ENCODE peak calls at places on chromosomes 16 and 17, in six cellular contexts. R is SK-N-MC, X is stomach, S is HCT116, E is prostate gland, F is upper lobe of left lung. K is an unnamed sample.
A peak's percentile ranks its signal among the peaks of the same experiment; 100 is the strongest.

GRCh38 chr17:42061641-42062487 is 11.5 kb upstream of the C17orf113 start:
- DNase-seq in R (no peak), S (no peak), E (no peak), F (no peak), X (no peak), K (no peak)

GRCh38 chr17:12600349-12600748 is 65.3 kb upstream of the MYOCD start:
- DNase-seq in F (no peak), R (no peak), E (no peak), S (no peak), X (no peak), K (no peak)

GRCh38 chr17:7704601-7705268 is at the start of gene EFNB3:
- DNase-seq in X (no peak), S (no peak), F (no peak), E (peak; percentile 28), R (no peak), K (no peak)

GRCh38 chr16:5678371-5678770 is 580.8 kb upstream of the EEF2KMT start:
- DNase-seq in E (no peak), R (no peak), F (no peak), S (no peak), X (no peak), K (no peak)

GRCh38 chr17:75808905-75809621 is 24.5 kb downstream of the UNK start:
- DNase-seq in X (peak; percentile 83), S (no peak), R (no peak), E (peak; percentile 24), F (no peak), K (peak; percentile 54)

GRCh38 chr17:79732804-79733691 is 2.3 kb downstream of the ENPP7 start:
- DNase-seq in S (no peak), R (no peak), X (peak; percentile 49), F (no peak), E (no peak), K (no peak)

GRCh38 chr17:60944751-60945150 is 267.1 kb downstream of the BCAS3 start:
- DNase-seq in E (no peak), X (no peak), R (no peak), S (no peak), F (no peak), K (no peak)

GRCh38 chr16:67910162-67910561 is 17.1 kb downstream of the PSKH1 start:
- DNase-seq in X (no peak), E (no peak), S (no peak), F (no peak), R (no peak), K (no peak)

GRCh38 chr17:31211352-31212012 is 85.6 kb downstream of the OMG start:
- DNase-seq in F (no peak), E (no peak), X (no peak), S (no peak), R (no peak), K (no peak)

GRCh38 chr16:24178496-24178895 is 77.6 kb upstream of the CACNG3 start:
- DNase-seq in S (no peak), R (no peak), E (no peak), F (no peak), X (no peak), K (no peak)

GRCh38 chr17:33082529-33083148 is 91.0 kb downstream of the SPACA3 start:
- DNase-seq in X (no peak), E (no peak), F (no peak), R (no peak), S (no peak), K (no peak)

GRCh38 chr17:82390015-82390859 is 18.7 kb downstream of the UTS2R start:
- DNase-seq in X (no peak), S (no peak), F (no peak), R (no peak), E (no peak), K (no peak)

GRCh38 chr17:79944821-79945391 is 90.8 kb downstream of the TBC1D16 start:
- DNase-seq in E (no peak), S (no peak), F (peak; percentile 20), R (no peak), X (no peak), K (no peak)

GRCh38 chr17:75619506-75620431 is 13.5 kb upstream of the SMIM5 start:
- DNase-seq in E (no peak), X (no peak), S (no peak), R (no peak), F (no peak), K (no peak)

GRCh38 chr17:39094607-39095308 is 56.7 kb downstream of the PLXDC1 start:
- DNase-seq in F (no peak), S (no peak), R (no peak), X (no peak), E (no peak), K (no peak)

DNA sequence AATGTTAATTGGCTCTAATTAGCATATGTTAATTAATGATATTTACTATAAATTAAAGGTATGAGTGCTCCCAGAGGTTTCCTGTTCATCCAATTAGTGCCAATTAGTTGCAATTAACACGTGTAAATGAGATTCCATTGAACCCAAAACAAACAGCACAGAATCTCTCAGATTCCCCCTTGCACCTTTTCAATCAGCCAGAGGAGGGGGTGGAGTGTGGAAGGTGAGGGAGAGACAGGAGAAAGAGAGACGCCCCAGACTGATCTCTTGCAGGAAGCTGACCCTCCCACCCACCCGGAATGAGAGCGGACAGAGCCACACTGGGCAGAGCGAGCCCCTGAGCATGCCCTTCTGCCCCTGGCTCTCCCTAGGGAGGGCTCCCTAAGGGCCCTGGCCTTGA is 24.1 kb upstream of the LHX1 start:
- DNase-seq in F (no peak), S (no peak), E (no peak), R (no peak), X (no peak), K (no peak)
- H3K9me3 ChIP-seq in F (no peaks in the 10 kb centered on the region), S (no peaks in the 10 kb centered on the region), E (no peaks in the 10 kb centered on the region), R (no peaks in the 10 kb centered on the region), X (no peaks in the 10 kb centered on the region), K (no peaks in the 10 kb centered on the region)

GRCh38 chr17:16943541-16944333 is 28.2 kb downstream of the TNFRSF13B start:
- DNase-seq in R (no peak), S (no peak), F (peak; percentile 12), X (peak; percentile 11), E (no peak), K (no peak)
- TF ChIP-seq POLR2AphosphoS5 in R (no peak), S (no peak), F (no peak), X (no peak), E (no peak), K (no peak)

DNA sequence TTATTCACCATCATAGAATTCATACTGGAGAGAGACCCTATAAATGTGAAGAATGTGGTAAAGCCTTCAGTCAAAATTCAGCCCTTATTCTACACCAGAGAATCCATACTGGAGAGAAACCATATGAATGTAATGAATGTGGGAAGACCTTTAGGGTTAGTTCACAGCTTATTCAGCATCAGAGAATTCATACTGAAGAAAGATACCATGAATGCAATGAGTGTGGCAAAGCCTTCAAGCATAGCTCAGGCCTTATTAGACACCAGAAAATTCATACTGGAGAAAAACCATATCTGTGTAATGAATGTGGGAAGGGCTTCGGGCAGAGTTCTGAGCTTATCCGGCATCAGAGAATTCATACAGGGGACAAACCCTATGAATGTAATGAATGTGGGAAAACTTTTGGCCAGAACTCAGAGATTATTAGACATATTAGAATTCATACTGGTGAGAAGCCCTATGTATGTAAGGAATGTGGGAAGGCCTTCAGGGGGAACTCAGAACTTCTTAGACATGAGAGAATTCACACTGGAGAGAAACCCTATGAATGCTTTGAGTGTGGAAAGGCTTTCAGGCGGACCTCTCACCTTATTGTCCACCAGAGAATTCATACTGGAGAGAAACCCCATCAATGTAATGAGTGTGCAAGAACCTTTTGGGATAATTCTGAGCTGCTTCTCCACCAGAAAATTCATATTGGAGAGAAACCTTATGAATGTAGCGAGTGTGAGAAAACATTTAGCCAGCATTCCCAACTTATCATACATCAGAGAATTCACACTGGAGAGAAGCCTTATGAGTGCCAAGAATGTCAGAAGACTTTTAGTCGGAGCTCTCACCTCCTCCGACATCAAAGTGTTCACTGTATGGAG is 14.1 kb downstream of the ZFP3 start:
- DNase-seq in S (no peak), E (no peak), R (no peak), X (no peak), F (no peak), K (no peak)
- H3K9me3 ChIP-seq in S (peaks cover 39% of the 10 kb centered on the region), E (no peaks in the 10 kb centered on the region), R (peaks cover 29% of the 10 kb centered on the region), X (peaks cover 97% of the 10 kb centered on the region), F (peaks cover 90% of the 10 kb centered on the region), K (peaks cover 98% of the 10 kb centered on the region)

GRCh38 chr16:3020604-3021448 is 658 bp downstream of the TNFRSF12A start:
- DNase-seq in R (no peak), S (peak; percentile 66), E (peak; percentile 73), X (peak; percentile 78), F (peak; percentile 91), K (peak; percentile 91)
- TF ChIP-seq POLR2AphosphoS5 in R (no peak), S (peak; percentile 29), E (peak; percentile 82), X (peak; percentile 13), F (peak; percentile 68), K (peak; percentile 68)

DNA sequence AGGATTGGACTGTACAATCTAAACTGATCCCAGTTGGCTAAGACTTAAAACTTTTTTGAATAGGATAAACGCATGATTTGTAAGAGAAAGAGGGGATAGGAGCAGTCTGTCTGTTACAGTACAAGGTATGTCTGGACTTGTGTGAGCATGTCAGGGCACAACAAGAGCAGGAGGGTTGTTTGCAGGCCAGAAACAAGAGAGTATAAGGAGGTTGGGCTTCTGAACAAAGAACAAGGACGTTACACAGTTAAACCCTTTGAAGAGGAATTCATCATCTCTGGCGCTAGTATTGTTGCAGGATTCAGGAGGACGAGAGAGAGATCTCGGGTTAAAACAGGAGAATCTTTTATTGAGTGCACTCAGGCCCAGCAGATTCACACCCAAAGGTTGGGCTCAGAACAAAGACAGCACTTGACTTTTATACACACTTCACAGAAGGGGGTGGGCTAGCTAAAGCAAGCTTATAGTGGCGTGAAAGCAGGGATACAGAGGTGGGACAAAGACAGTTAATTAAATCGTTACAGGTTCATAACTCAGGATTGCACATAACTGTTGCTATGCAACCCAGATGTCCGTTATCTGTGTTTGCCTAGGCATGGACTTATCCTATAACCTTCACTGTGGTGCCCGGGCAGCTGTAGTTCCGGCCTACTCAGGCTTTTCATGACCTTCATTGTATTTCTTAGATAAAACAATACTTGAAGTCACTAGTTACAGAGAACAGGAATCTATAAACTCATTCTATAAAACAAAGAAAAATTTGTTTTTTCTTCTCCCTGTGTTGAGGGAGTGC is 34.4 kb downstream of the SEC14L1 start:
- DNase-seq in R (no peak), E (no peak), S (no peak), F (no peak), X (peak; percentile 57), K (no peak)
- H3K9me3 ChIP-seq in R (peaks cover 20% of the 10 kb centered on the region), E (no peaks in the 10 kb centered on the region), S (peaks cover 26% of the 10 kb centered on the region), F (peaks cover 26% of the 10 kb centered on the region), X (peaks cover 9% of the 10 kb centered on the region), K (peaks cover 25% of the 10 kb centered on the region)

DNA sequence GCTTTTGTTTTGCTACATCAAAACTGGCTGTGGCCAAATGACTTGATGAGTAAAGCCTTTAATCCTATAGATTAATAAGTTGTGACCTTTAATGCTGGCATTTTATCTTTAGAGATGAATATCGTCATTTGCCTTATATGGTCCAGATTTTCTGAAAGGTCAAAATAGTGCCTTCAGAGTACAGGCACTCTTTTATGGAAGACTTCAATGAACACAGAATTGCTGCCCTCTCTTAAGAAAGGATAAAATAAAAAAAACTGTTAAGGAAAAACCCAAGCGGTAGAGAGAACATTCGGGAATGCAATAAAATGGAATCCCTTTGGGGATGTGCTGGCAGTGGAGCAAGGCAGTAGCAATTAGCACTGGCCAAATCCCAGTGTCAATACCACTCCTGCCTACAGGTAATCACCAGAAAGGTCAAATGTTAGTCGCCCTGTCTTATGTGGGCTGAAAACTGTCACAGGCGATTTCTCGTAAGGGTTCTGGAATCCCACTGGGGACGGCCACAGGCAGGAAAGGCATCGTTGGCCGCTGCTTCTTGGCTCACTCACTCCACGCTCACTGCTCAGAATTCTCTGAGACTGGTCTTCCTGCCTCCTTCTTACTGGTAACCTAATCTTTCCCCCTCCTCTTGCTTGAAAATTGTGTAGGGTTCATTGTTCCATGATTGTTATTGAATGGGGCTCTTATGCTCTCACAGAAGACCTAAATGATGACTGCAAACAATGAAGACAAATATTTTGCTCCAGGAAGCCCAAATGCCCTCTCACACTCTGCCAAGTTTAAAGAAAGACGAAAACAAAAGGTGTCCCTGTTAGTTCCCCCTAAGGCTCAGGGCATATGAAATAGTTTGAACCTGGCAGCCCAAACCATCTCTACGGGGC is 45.4 kb upstream of the HSBP1 start:
- DNase-seq in S (no peak), E (no peak), R (no peak), X (no peak), F (no peak), K (no peak)
- TF ChIP-seq POLR2AphosphoS5 in S (no peak), E (no peak), R (no peak), X (no peak), F (no peak), K (no peak)